ENCODE peak calls at places on chromosomes 13 and 19, in four cellular contexts. One of them, this sample, is unnamed.
A peak's percentile ranks its signal among the peaks of the same experiment; 100 is the strongest.

GRCh38 chr19:6718741-6719539 is 1.5 kb downstream of the C3 start:
- DNase-seq in left lung: no peak
- DNase-seq in Peyer's patch: peak; percentile 29
- DNase-seq in caudate nucleus: peak; percentile 15
- DNase-seq in this sample: peak; percentile 23

GRCh38 chr13:109655206-109655600 is 131.2 kb downstream of the IRS2 start:
- DNase-seq in Peyer's patch: no peak
- DNase-seq in caudate nucleus: no peak
- DNase-seq in left lung: no peak
- DNase-seq in this sample: no peak

GRCh38 chr19:5627395-5627904 is 4.6 kb downstream of the SAFB start:
- DNase-seq in caudate nucleus: peak; percentile 8
- DNase-seq in Peyer's patch: peak; percentile 76
- DNase-seq in left lung: peak; percentile 84
- DNase-seq in this sample: no peak

GRCh38 chr19:35501684-35502083 is 11.4 kb upstream of the KRTDAP start:
- DNase-seq in Peyer's patch: no peak
- DNase-seq in left lung: no peak
- DNase-seq in caudate nucleus: peak; percentile 25
- DNase-seq in this sample: no peak

GRCh38 chr19:13082192-13083007 is 20.3 kb downstream of the LYL1 start:
- DNase-seq in left lung: no peak
- DNase-seq in Peyer's patch: no peak
- DNase-seq in caudate nucleus: no peak
- DNase-seq in this sample: no peak

GRCh38 chr13:45934283-45934682 is 82.7 kb upstream of the SIAH3 start:
- DNase-seq in Peyer's patch: no peak
- DNase-seq in caudate nucleus: no peak
- DNase-seq in left lung: no peak
- DNase-seq in this sample: no peak

GRCh38 chr13:104318121-104318520 is 1251.9 kb upstream of the SLC10A2 start:
- DNase-seq in Peyer's patch: no peak
- DNase-seq in left lung: no peak
- DNase-seq in caudate nucleus: no peak
- DNase-seq in this sample: no peak

GRCh38 chr13:87712012-87712411 is 40.8 kb downstream of the SLITRK5 start:
- DNase-seq in left lung: no peak
- DNase-seq in Peyer's patch: no peak
- DNase-seq in caudate nucleus: no peak
- DNase-seq in this sample: no peak

GRCh38 chr13:43522788-43523187 is 264.0 kb downstream of the ENOX1 start:
- DNase-seq in Peyer's patch: no peak
- DNase-seq in left lung: no peak
- DNase-seq in caudate nucleus: no peak
- DNase-seq in this sample: no peak

GRCh38 chr19:47613165-47614146 is 4.5 kb downstream of the BICRA start:
- DNase-seq in left lung: no peak
- DNase-seq in Peyer's patch: no peak
- DNase-seq in caudate nucleus: no peak
- DNase-seq in this sample: no peak

GRCh38 chr13:48571121-48571901 is 38.4 kb upstream of the RCBTB2 start:
- DNase-seq in Peyer's patch: no peak
- DNase-seq in caudate nucleus: no peak
- DNase-seq in left lung: no peak
- DNase-seq in this sample: no peak

GRCh38 chr19:19600793-19601346 is 17.6 kb downstream of the PBX4 start:
- DNase-seq in caudate nucleus: no peak
- DNase-seq in Peyer's patch: no peak
- DNase-seq in left lung: no peak
- DNase-seq in this sample: no peak

GRCh38 chr13:46716821-46717220 is 80.1 kb downstream of the ESD start:
- DNase-seq in Peyer's patch: no peak
- DNase-seq in left lung: no peak
- DNase-seq in caudate nucleus: no peak
- DNase-seq in this sample: no peak

GRCh38 chr13:46526763-46527162 is 26.2 kb upstream of the LRCH1 start:
- DNase-seq in caudate nucleus: no peak
- DNase-seq in left lung: no peak
- DNase-seq in Peyer's patch: no peak
- DNase-seq in this sample: no peak

GRCh38 chr13:73859841-73860240 is 274.4 kb downstream of the KLF12 start:
- DNase-seq in caudate nucleus: no peak
- DNase-seq in Peyer's patch: no peak
- DNase-seq in left lung: no peak
- DNase-seq in this sample: no peak

GRCh38 chr13:47696677-47697076 is 304.4 kb downstream of the SUCLA2 start:
- DNase-seq in left lung: no peak
- DNase-seq in caudate nucleus: no peak
- DNase-seq in Peyer's patch: no peak
- DNase-seq in this sample: no peak

GRCh38 chr19:49116544-49116943 is 2.4 kb downstream of the LIN7B start:
- DNase-seq in left lung: peak; percentile 51
- DNase-seq in caudate nucleus: no peak
- DNase-seq in Peyer's patch: no peak
- DNase-seq in this sample: no peak

GRCh38 chr13:102280366-102280765 is 121.5 kb downstream of the FGF14 start:
- DNase-seq in left lung: no peak
- DNase-seq in Peyer's patch: no peak
- DNase-seq in caudate nucleus: no peak
- DNase-seq in this sample: no peak

GRCh38 chr19:40219721-40220276 is 1.6 kb upstream of the TTC9B start:
- DNase-seq in Peyer's patch: no peak
- DNase-seq in caudate nucleus: no peak
- DNase-seq in left lung: no peak
- DNase-seq in this sample: no peak

GRCh38 chr19:10193666-10194499 is 870 bp downstream of the DNMT1 start:
- DNase-seq in caudate nucleus: no peak
- DNase-seq in left lung: no peak
- DNase-seq in Peyer's patch: peak; percentile 32
- DNase-seq in this sample: no peak

GRCh38 chr13:113216165-113217056 is 7.0 kb downstream of the CUL4A start:
- DNase-seq in left lung: peak; percentile 80
- DNase-seq in caudate nucleus: no peak
- DNase-seq in Peyer's patch: no peak
- DNase-seq in this sample: no peak

GRCh38 chr19:49118565-49119410 is at the start of gene C19orf73:
- DNase-seq in Peyer's patch: peak; percentile 94
- DNase-seq in left lung: peak; percentile 96
- DNase-seq in caudate nucleus: peak; percentile 95
- DNase-seq in this sample: peak; percentile 91

GRCh38 chr13:38670627-38671026 is 16.2 kb upstream of the FREM2 start:
- DNase-seq in caudate nucleus: no peak
- DNase-seq in left lung: no peak
- DNase-seq in Peyer's patch: no peak
- DNase-seq in this sample: no peak

GRCh38 chr13:33229446-33230177 is 55.9 kb downstream of the STARD13 start:
- DNase-seq in left lung: no peak
- DNase-seq in Peyer's patch: no peak
- DNase-seq in caudate nucleus: peak; percentile 46
- DNase-seq in this sample: no peak

GRCh38 chr19:45823182-45823581 is 8.1 kb upstream of the RSPH6A start:
- DNase-seq in left lung: no peak
- DNase-seq in Peyer's patch: no peak
- DNase-seq in caudate nucleus: no peak
- DNase-seq in this sample: no peak

GRCh38 chr19:11092181-11092538 is 2.9 kb downstream of the LDLR start:
- DNase-seq in Peyer's patch: no peak
- DNase-seq in caudate nucleus: no peak
- DNase-seq in left lung: no peak
- DNase-seq in this sample: peak; percentile 54

GRCh38 chr13:39353988-39354387 is 249.0 kb downstream of the LHFPL6 start:
- DNase-seq in Peyer's patch: no peak
- DNase-seq in caudate nucleus: no peak
- DNase-seq in left lung: no peak
- DNase-seq in this sample: no peak

GRCh38 chr13:113589961-113590339 is 5.4 kb downstream of the TFDP1 start:
- DNase-seq in caudate nucleus: no peak
- DNase-seq in left lung: no peak
- DNase-seq in Peyer's patch: no peak
- DNase-seq in this sample: no peak

GRCh38 chr19:35236638-35237400 is 8.3 kb upstream of the FAM187B start:
- DNase-seq in Peyer's patch: peak; percentile 37
- DNase-seq in left lung: peak; percentile 21
- DNase-seq in caudate nucleus: no peak
- DNase-seq in this sample: no peak

GRCh38 chr13:110416131-110416584 is 109.1 kb downstream of the COL4A2 start:
- DNase-seq in caudate nucleus: no peak
- DNase-seq in left lung: no peak
- DNase-seq in Peyer's patch: no peak
- DNase-seq in this sample: no peak

GRCh38 chr13:35599385-35599784 is 122.9 kb upstream of the MAB21L1 start:
- DNase-seq in caudate nucleus: no peak
- DNase-seq in left lung: no peak
- DNase-seq in Peyer's patch: no peak
- DNase-seq in this sample: no peak

GRCh38 chr19:4007836-4008539 is 452 bp downstream of the PIAS4 start:
- DNase-seq in Peyer's patch: peak; percentile 43
- DNase-seq in left lung: no peak
- DNase-seq in caudate nucleus: no peak
- DNase-seq in this sample: no peak

GRCh38 chr13:42553098-42554046 is 20.6 kb upstream of the TNFSF11 start:
- DNase-seq in Peyer's patch: no peak
- DNase-seq in caudate nucleus: no peak
- DNase-seq in left lung: no peak
- DNase-seq in this sample: no peak

GRCh38 chr13:34867590-34867989 is 74.5 kb upstream of the NBEA start:
- DNase-seq in Peyer's patch: no peak
- DNase-seq in caudate nucleus: peak; percentile 14
- DNase-seq in left lung: no peak
- DNase-seq in this sample: no peak

GRCh38 chr13:41224113-41225110 is 30.0 kb upstream of the KBTBD7 start:
- DNase-seq in Peyer's patch: no peak
- DNase-seq in caudate nucleus: no peak
- DNase-seq in left lung: no peak
- DNase-seq in this sample: no peak

GRCh38 chr19:8149261-8150094 is at the start of gene FBN3:
- DNase-seq in Peyer's patch: no peak
- DNase-seq in left lung: no peak
- DNase-seq in caudate nucleus: no peak
- DNase-seq in this sample: no peak

GRCh38 chr19:47495478-47496372 is 11.7 kb upstream of the KPTN start:
- DNase-seq in caudate nucleus: peak; percentile 72
- DNase-seq in left lung: no peak
- DNase-seq in Peyer's patch: no peak
- DNase-seq in this sample: no peak

GRCh38 chr13:24516919-24517318 is 4.3 kb upstream of the PARP4 start:
- DNase-seq in left lung: no peak
- DNase-seq in caudate nucleus: no peak
- DNase-seq in Peyer's patch: no peak
- DNase-seq in this sample: no peak

GRCh38 chr19:40255619-40256166 is 29.2 kb upstream of the CCNP start:
- DNase-seq in left lung: no peak
- DNase-seq in Peyer's patch: no peak
- DNase-seq in caudate nucleus: no peak
- DNase-seq in this sample: no peak

GRCh38 chr19:45354443-45354842 is 13.9 kb downstream of the KLC3 start:
- DNase-seq in left lung: no peak
- DNase-seq in Peyer's patch: no peak
- DNase-seq in caudate nucleus: no peak
- DNase-seq in this sample: no peak

GRCh38 chr13:19673473-19674430 is 40.3 kb downstream of the MPHOSPH8 start:
- DNase-seq in left lung: no peak
- DNase-seq in Peyer's patch: no peak
- DNase-seq in caudate nucleus: no peak
- DNase-seq in this sample: no peak
- H3K27ac ChIP-seq in left lung: no peak overlapping the region
- H3K27ac ChIP-seq in Peyer's patch: no peak overlapping the region
- H3K27ac ChIP-seq in caudate nucleus: no peak overlapping the region
- H3K27ac ChIP-seq in this sample: no peak overlapping the region

DNA sequence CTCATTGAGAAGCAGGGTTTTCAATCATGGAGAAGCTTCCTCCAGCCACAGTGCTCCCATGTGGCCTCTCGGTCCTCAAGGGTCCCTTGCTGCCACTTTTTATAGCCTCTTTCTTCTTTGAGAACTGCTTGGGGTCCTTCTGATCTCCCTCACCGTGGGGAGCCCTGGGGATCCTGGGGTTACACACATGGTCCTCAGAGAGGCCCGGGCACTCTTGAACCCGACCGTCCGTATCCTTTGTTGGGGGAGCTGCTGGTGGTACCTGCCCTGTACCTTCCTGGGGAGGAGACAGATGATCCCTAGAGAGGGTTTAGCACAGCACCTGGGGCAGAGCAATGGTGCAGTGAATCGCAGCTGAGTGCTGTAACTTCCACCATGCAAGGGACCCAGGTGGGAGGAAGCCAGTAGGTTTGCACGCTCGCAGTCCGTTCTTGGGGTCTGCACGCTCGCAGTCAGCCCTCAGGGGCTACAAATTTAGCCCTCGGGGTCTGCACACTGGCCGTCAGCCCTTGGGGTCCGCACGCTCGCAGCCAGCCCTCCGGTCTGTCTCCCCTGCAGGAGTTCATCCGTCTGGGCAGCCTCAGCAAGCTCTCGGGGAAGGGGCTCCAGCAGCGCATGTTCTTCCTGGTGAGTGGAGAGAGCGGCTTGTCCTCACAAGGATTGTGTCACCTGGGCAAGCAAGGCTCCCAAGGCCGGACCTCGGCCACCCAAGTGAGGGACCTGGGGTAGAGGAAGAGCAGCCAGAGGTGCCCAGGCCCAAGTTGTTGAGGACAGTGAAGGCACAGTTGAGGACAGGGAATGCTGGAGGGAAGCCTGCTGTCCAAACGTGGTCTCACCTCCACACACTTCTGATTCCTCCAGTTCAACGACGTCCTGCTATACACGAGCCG is 138.4 kb downstream of the STK24 start:
- DNase-seq in caudate nucleus: no peak
- DNase-seq in left lung: no peak
- DNase-seq in Peyer's patch: no peak
- DNase-seq in this sample: no peak
- H3K27ac ChIP-seq in caudate nucleus: no peak overlapping the region
- H3K27ac ChIP-seq in left lung: no peak overlapping the region
- H3K27ac ChIP-seq in Peyer's patch: no peak overlapping the region
- H3K27ac ChIP-seq in this sample: no peak overlapping the region

DNA sequence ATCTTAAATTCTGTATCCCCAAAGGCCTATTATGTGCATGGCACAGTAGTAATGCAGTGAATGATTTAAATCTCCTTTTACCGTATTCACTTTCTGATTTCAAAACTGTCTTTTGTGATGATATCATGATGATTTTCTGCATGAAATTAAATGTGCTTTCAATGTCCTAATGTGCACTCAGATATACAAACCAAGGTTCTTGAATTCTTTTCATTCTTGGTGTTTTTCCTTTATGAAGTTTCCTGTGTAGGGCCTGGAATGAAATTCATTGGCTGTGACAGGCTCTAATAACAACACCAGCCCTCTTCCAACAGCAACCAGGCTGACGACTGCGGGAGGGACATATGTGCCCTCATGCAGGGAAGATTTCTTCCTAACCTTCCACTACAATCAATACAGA is 1052.0 kb downstream of the DIAPH3 start:
- DNase-seq in left lung: no peak
- DNase-seq in Peyer's patch: no peak
- DNase-seq in caudate nucleus: no peak
- DNase-seq in this sample: no peak
- H3K27ac ChIP-seq in left lung: no peak overlapping the region
- H3K27ac ChIP-seq in Peyer's patch: no peak overlapping the region
- H3K27ac ChIP-seq in caudate nucleus: peak overlapping the region; percentile 36
- H3K27ac ChIP-seq in this sample: no peak overlapping the region

GRCh38 chr19:18587962-18588610 is 512 bp upstream of the REX1BD start:
- DNase-seq in caudate nucleus: no peak
- DNase-seq in Peyer's patch: no peak
- DNase-seq in left lung: no peak
- DNase-seq in this sample: no peak
- H3K27ac ChIP-seq in caudate nucleus: peak overlapping the region; percentile 87
- H3K27ac ChIP-seq in Peyer's patch: peak overlapping the region; percentile 90
- H3K27ac ChIP-seq in left lung: peak overlapping the region; percentile 88
- H3K27ac ChIP-seq in this sample: peak overlapping the region; percentile 91